ENCODE peak calls at places on chromosome 14, in nine cellular contexts. One of them, this sample, is unnamed.

GRCh38 chr14:22427771-22428228 is 161.2 kb downstream of the DAD1 start:
- DNase-seq in GM12892: no peak
- DNase-seq in tibial nerve: peak; percentile 52
- DNase-seq in IMR-90: peak; percentile 57
- DNase-seq in HCT116: no peak
- DNase-seq in heart left ventricle: no peak
- DNase-seq in A549: peak; percentile 14
- DNase-seq in lower leg skin: peak; percentile 52
- DNase-seq in uterus: peak; percentile 52
- DNase-seq in this sample: no peak

GRCh38 chr14:41609704-41610183 is 3.1 kb downstream of the LRFN5 start:
- DNase-seq in GM12892: no peak
- DNase-seq in heart left ventricle: peak; percentile 40
- DNase-seq in HCT116: no peak
- DNase-seq in uterus: peak; percentile 29
- DNase-seq in tibial nerve: peak; percentile 43
- DNase-seq in A549: peak; percentile 39
- DNase-seq in lower leg skin: peak; percentile 47
- DNase-seq in IMR-90: peak; percentile 58
- DNase-seq in this sample: no peak

GRCh38 chr14:74141703-74142102 is 56.9 kb downstream of the LIN52 start:
- DNase-seq in A549: no peak
- DNase-seq in uterus: no peak
- DNase-seq in lower leg skin: peak; percentile 17
- DNase-seq in heart left ventricle: no peak
- DNase-seq in tibial nerve: peak; percentile 40
- DNase-seq in IMR-90: no peak
- DNase-seq in HCT116: no peak
- DNase-seq in GM12892: no peak
- DNase-seq in this sample: no peak

GRCh38 chr14:47988175-47988574 is 312.8 kb upstream of the MDGA2 start:
- DNase-seq in A549: no peak
- DNase-seq in GM12892: no peak
- DNase-seq in HCT116: no peak
- DNase-seq in uterus: no peak
- DNase-seq in heart left ventricle: no peak
- DNase-seq in IMR-90: no peak
- DNase-seq in lower leg skin: no peak
- DNase-seq in tibial nerve: no peak
- DNase-seq in this sample: no peak

GRCh38 chr14:39097159-39097558 is 5.9 kb downstream of the SEC23A start:
- DNase-seq in uterus: no peak
- DNase-seq in heart left ventricle: no peak
- DNase-seq in IMR-90: peak; percentile 72
- DNase-seq in GM12892: no peak
- DNase-seq in HCT116: no peak
- DNase-seq in tibial nerve: no peak
- DNase-seq in A549: peak; percentile 50
- DNase-seq in lower leg skin: no peak
- DNase-seq in this sample: no peak

GRCh38 chr14:90495357-90496276 is 98.8 kb downstream of the CALM1 start:
- DNase-seq in HCT116: no peak
- DNase-seq in A549: peak; percentile 62
- DNase-seq in heart left ventricle: peak; percentile 61
- DNase-seq in tibial nerve: peak; percentile 67
- DNase-seq in GM12892: peak; percentile 53
- DNase-seq in uterus: no peak
- DNase-seq in IMR-90: peak; percentile 75
- DNase-seq in lower leg skin: no peak
- DNase-seq in this sample: no peak

GRCh38 chr14:64501326-64502171 is 2.1 kb downstream of the ZBTB25 start:
- DNase-seq in heart left ventricle: peak; percentile 46
- DNase-seq in HCT116: no peak
- DNase-seq in GM12892: no peak
- DNase-seq in tibial nerve: peak; percentile 70
- DNase-seq in IMR-90: peak; percentile 38
- DNase-seq in lower leg skin: peak; percentile 52
- DNase-seq in uterus: peak; percentile 78
- DNase-seq in A549: peak; percentile 53
- DNase-seq in this sample: peak; percentile 61

GRCh38 chr14:81269100-81269978 is 48.6 kb upstream of the GTF2A1 start:
- DNase-seq in HCT116: peak; percentile 56
- DNase-seq in IMR-90: peak; percentile 68
- DNase-seq in A549: peak; percentile 68
- DNase-seq in uterus: no peak
- DNase-seq in heart left ventricle: no peak
- DNase-seq in tibial nerve: peak; percentile 82
- DNase-seq in GM12892: peak; percentile 17
- DNase-seq in lower leg skin: peak; percentile 55
- DNase-seq in this sample: no peak

GRCh38 chr14:43795600-43796228 is 711.4 kb downstream of the FSCB start:
- DNase-seq in heart left ventricle: no peak
- DNase-seq in tibial nerve: no peak
- DNase-seq in HCT116: no peak
- DNase-seq in IMR-90: peak; percentile 0
- DNase-seq in A549: peak; percentile 25
- DNase-seq in uterus: no peak
- DNase-seq in GM12892: no peak
- DNase-seq in lower leg skin: no peak
- DNase-seq in this sample: no peak

GRCh38 chr14:21822109-21822508 is 148.5 kb upstream of the OR4E1 start:
- DNase-seq in IMR-90: no peak
- DNase-seq in uterus: no peak
- DNase-seq in heart left ventricle: no peak
- DNase-seq in lower leg skin: no peak
- DNase-seq in HCT116: no peak
- DNase-seq in tibial nerve: no peak
- DNase-seq in A549: no peak
- DNase-seq in GM12892: no peak
- DNase-seq in this sample: no peak

GRCh38 chr14:63438065-63438757 is 105.0 kb downstream of the PPP2R5E start:
- DNase-seq in HCT116: peak; percentile 15
- DNase-seq in heart left ventricle: peak; percentile 40
- DNase-seq in uterus: peak; percentile 73
- DNase-seq in lower leg skin: peak; percentile 58
- DNase-seq in A549: peak; percentile 81
- DNase-seq in tibial nerve: peak; percentile 66
- DNase-seq in IMR-90: peak; percentile 92
- DNase-seq in GM12892: no peak
- DNase-seq in this sample: no peak

GRCh38 chr14:22039938-22040780 is 366.5 kb upstream of the OR4E1 start:
- DNase-seq in HCT116: peak; percentile 18
- DNase-seq in lower leg skin: no peak
- DNase-seq in GM12892: no peak
- DNase-seq in A549: peak; percentile 18
- DNase-seq in IMR-90: no peak
- DNase-seq in heart left ventricle: no peak
- DNase-seq in tibial nerve: no peak
- DNase-seq in uterus: no peak
- DNase-seq in this sample: no peak

GRCh38 chr14:95305940-95306339 is 13.8 kb downstream of the CLMN start:
- DNase-seq in heart left ventricle: no peak
- DNase-seq in GM12892: no peak
- DNase-seq in HCT116: no peak
- DNase-seq in lower leg skin: no peak
- DNase-seq in A549: no peak
- DNase-seq in IMR-90: no peak
- DNase-seq in uterus: no peak
- DNase-seq in tibial nerve: no peak
- DNase-seq in this sample: no peak

GRCh38 chr14:51328942-51329350 is 88.9 kb downstream of the TMX1 start:
- DNase-seq in lower leg skin: no peak
- DNase-seq in A549: no peak
- DNase-seq in GM12892: no peak
- DNase-seq in heart left ventricle: no peak
- DNase-seq in IMR-90: peak; percentile 69
- DNase-seq in tibial nerve: no peak
- DNase-seq in uterus: no peak
- DNase-seq in HCT116: no peak
- DNase-seq in this sample: no peak

GRCh38 chr14:76118594-76118993 is 33.1 kb upstream of the GPATCH2L start:
- DNase-seq in A549: no peak
- DNase-seq in lower leg skin: no peak
- DNase-seq in uterus: no peak
- DNase-seq in IMR-90: no peak
- DNase-seq in tibial nerve: no peak
- DNase-seq in heart left ventricle: no peak
- DNase-seq in GM12892: no peak
- DNase-seq in HCT116: no peak
- DNase-seq in this sample: no peak

GRCh38 chr14:65599375-65599774 is 186.8 kb downstream of the FUT8 start:
- DNase-seq in uterus: no peak
- DNase-seq in GM12892: no peak
- DNase-seq in lower leg skin: no peak
- DNase-seq in tibial nerve: no peak
- DNase-seq in HCT116: no peak
- DNase-seq in A549: no peak
- DNase-seq in heart left ventricle: no peak
- DNase-seq in IMR-90: peak; percentile 29
- DNase-seq in this sample: no peak

GRCh38 chr14:36424478-36425102 is 95.4 kb downstream of the NKX2-1 start:
- DNase-seq in HCT116: no peak
- DNase-seq in uterus: no peak
- DNase-seq in A549: no peak
- DNase-seq in lower leg skin: no peak
- DNase-seq in tibial nerve: no peak
- DNase-seq in GM12892: no peak
- DNase-seq in heart left ventricle: no peak
- DNase-seq in IMR-90: no peak
- DNase-seq in this sample: no peak

GRCh38 chr14:46571970-46572369 is 79.6 kb downstream of the RPL10L start:
- DNase-seq in GM12892: no peak
- DNase-seq in IMR-90: no peak
- DNase-seq in lower leg skin: no peak
- DNase-seq in tibial nerve: no peak
- DNase-seq in A549: peak; percentile 27
- DNase-seq in HCT116: no peak
- DNase-seq in heart left ventricle: no peak
- DNase-seq in uterus: no peak
- DNase-seq in this sample: no peak

GRCh38 chr14:32677381-32677780 is 261.3 kb upstream of the NPAS3 start:
- DNase-seq in HCT116: no peak
- DNase-seq in lower leg skin: no peak
- DNase-seq in A549: no peak
- DNase-seq in heart left ventricle: no peak
- DNase-seq in tibial nerve: no peak
- DNase-seq in GM12892: no peak
- DNase-seq in uterus: no peak
- DNase-seq in IMR-90: no peak
- DNase-seq in this sample: no peak

GRCh38 chr14:77041837-77042557 is 13.5 kb upstream of the IRF2BPL start:
- DNase-seq in HCT116: no peak
- DNase-seq in IMR-90: peak; percentile 98
- DNase-seq in lower leg skin: peak; percentile 72
- DNase-seq in heart left ventricle: peak; percentile 78
- DNase-seq in uterus: peak; percentile 72
- DNase-seq in GM12892: no peak
- DNase-seq in tibial nerve: peak; percentile 55
- DNase-seq in A549: no peak
- DNase-seq in this sample: peak; percentile 68

GRCh38 chr14:85463512-85463911 is 66.4 kb upstream of the FLRT2 start:
- DNase-seq in HCT116: no peak
- DNase-seq in heart left ventricle: no peak
- DNase-seq in tibial nerve: peak; percentile 18
- DNase-seq in A549: peak; percentile 23
- DNase-seq in IMR-90: no peak
- DNase-seq in lower leg skin: peak; percentile 48
- DNase-seq in GM12892: no peak
- DNase-seq in uterus: no peak
- DNase-seq in this sample: no peak

GRCh38 chr14:24232645-24233537 is at the start of gene GMPR2:
- DNase-seq in tibial nerve: no peak
- DNase-seq in A549: no peak
- DNase-seq in heart left ventricle: no peak
- DNase-seq in uterus: no peak
- DNase-seq in lower leg skin: no peak
- DNase-seq in IMR-90: no peak
- DNase-seq in HCT116: no peak
- DNase-seq in GM12892: no peak
- DNase-seq in this sample: peak; percentile 63

GRCh38 chr14:28774764-28775738 is 8.5 kb downstream of the FOXG1 start:
- DNase-seq in uterus: no peak
- DNase-seq in lower leg skin: no peak
- DNase-seq in A549: no peak
- DNase-seq in IMR-90: no peak
- DNase-seq in tibial nerve: no peak
- DNase-seq in HCT116: no peak
- DNase-seq in heart left ventricle: no peak
- DNase-seq in GM12892: no peak
- DNase-seq in this sample: no peak

GRCh38 chr14:101820283-101820798 is 58.8 kb downstream of the PPP2R5C start:
- DNase-seq in lower leg skin: no peak
- DNase-seq in HCT116: no peak
- DNase-seq in A549: no peak
- DNase-seq in IMR-90: no peak
- DNase-seq in tibial nerve: no peak
- DNase-seq in GM12892: no peak
- DNase-seq in uterus: no peak
- DNase-seq in heart left ventricle: no peak
- DNase-seq in this sample: no peak
- TF ChIP-seq POLR2A in lower leg skin: no peak
- TF ChIP-seq POLR2A in HCT116: no peak
- TF ChIP-seq POLR2A in A549: no peak
- TF ChIP-seq POLR2A in IMR-90: no peak
- TF ChIP-seq POLR2A in tibial nerve: no peak
- TF ChIP-seq POLR2A in GM12892: no peak
- TF ChIP-seq POLR2A in uterus: no peak
- TF ChIP-seq POLR2A in heart left ventricle: no peak
- TF ChIP-seq POLR2A in this sample: no peak

GRCh38 chr14:105854600-105855245 is 328.3 kb downstream of the TMEM121 start:
- DNase-seq in GM12892: no peak
- DNase-seq in lower leg skin: no peak
- DNase-seq in uterus: peak; percentile 8
- DNase-seq in tibial nerve: no peak
- DNase-seq in heart left ventricle: peak; percentile 12
- DNase-seq in HCT116: no peak
- DNase-seq in A549: no peak
- DNase-seq in IMR-90: no peak
- DNase-seq in this sample: no peak
- TF ChIP-seq POLR2A in GM12892: no peak
- TF ChIP-seq POLR2A in lower leg skin: no peak
- TF ChIP-seq POLR2A in uterus: no peak
- TF ChIP-seq POLR2A in tibial nerve: no peak
- TF ChIP-seq POLR2A in heart left ventricle: no peak
- TF ChIP-seq POLR2A in HCT116: no peak
- TF ChIP-seq POLR2A in A549: no peak
- TF ChIP-seq POLR2A in IMR-90: no peak
- TF ChIP-seq POLR2A in this sample: no peak

GRCh38 chr14:52824479-52824878 is 33.1 kb upstream of the GNPNAT1 start:
- DNase-seq in heart left ventricle: no peak
- DNase-seq in uterus: no peak
- DNase-seq in IMR-90: peak; percentile 18
- DNase-seq in tibial nerve: no peak
- DNase-seq in lower leg skin: no peak
- DNase-seq in A549: no peak
- DNase-seq in HCT116: no peak
- DNase-seq in GM12892: no peak
- DNase-seq in this sample: no peak
- TF ChIP-seq POLR2A in heart left ventricle: no peak
- TF ChIP-seq POLR2A in uterus: no peak
- TF ChIP-seq POLR2A in IMR-90: no peak
- TF ChIP-seq POLR2A in tibial nerve: no peak
- TF ChIP-seq POLR2A in lower leg skin: no peak
- TF ChIP-seq POLR2A in A549: no peak
- TF ChIP-seq POLR2A in HCT116: no peak
- TF ChIP-seq POLR2A in GM12892: no peak
- TF ChIP-seq POLR2A in this sample: no peak

GRCh38 chr14:55102141-55102547 is 26.9 kb upstream of the LGALS3 start:
- DNase-seq in heart left ventricle: peak; percentile 74
- DNase-seq in tibial nerve: peak; percentile 78
- DNase-seq in HCT116: no peak
- DNase-seq in uterus: peak; percentile 78
- DNase-seq in A549: peak; percentile 84
- DNase-seq in IMR-90: peak; percentile 96
- DNase-seq in GM12892: no peak
- DNase-seq in lower leg skin: peak; percentile 92
- DNase-seq in this sample: peak; percentile 79
- TF ChIP-seq POLR2A in heart left ventricle: no peak
- TF ChIP-seq POLR2A in tibial nerve: peak; percentile 27
- TF ChIP-seq POLR2A in HCT116: no peak
- TF ChIP-seq POLR2A in uterus: peak; percentile 35
- TF ChIP-seq POLR2A in A549: no peak
- TF ChIP-seq POLR2A in IMR-90: peak; percentile 36
- TF ChIP-seq POLR2A in GM12892: peak; percentile 47
- TF ChIP-seq POLR2A in lower leg skin: no peak
- TF ChIP-seq POLR2A in this sample: peak; percentile 14

This sample was measured in right lobe of liver.